ENCODE peak calls at places on chromosomes 5 and 9, in nine cellular contexts. One of them, this sample, is unnamed.

GRCh38 chr9:128412120-128412790 is 8.4 kb upstream of the CERCAM start:
- DNase-seq in IMR-90: peak; percentile 31
- DNase-seq in psoas muscle: peak; percentile 63
- DNase-seq in fibroblast of lung: peak; percentile 40
- DNase-seq in type B pancreatic cell: peak; percentile 90
- DNase-seq in breast epithelium: no peak
- DNase-seq in GM12864: no peak
- DNase-seq in cardiac fibroblast: peak; percentile 37
- DNase-seq in WTC11: peak; percentile 99
- DNase-seq in this sample: peak; percentile 64

GRCh38 chr5:120767171-120767820 is 303.2 kb downstream of the PRR16 start:
- DNase-seq in GM12864: no peak
- DNase-seq in fibroblast of lung: peak; percentile 93
- DNase-seq in breast epithelium: no peak
- DNase-seq in type B pancreatic cell: no peak
- DNase-seq in cardiac fibroblast: peak; percentile 85
- DNase-seq in WTC11: no peak
- DNase-seq in psoas muscle: no peak
- DNase-seq in IMR-90: peak; percentile 70
- DNase-seq in this sample: no peak

GRCh38 chr9:613771-614347 is 227.6 kb upstream of the DMRT1 start:
- DNase-seq in psoas muscle: peak; percentile 87
- DNase-seq in type B pancreatic cell: no peak
- DNase-seq in GM12864: peak; percentile 10
- DNase-seq in WTC11: peak; percentile 70
- DNase-seq in cardiac fibroblast: peak; percentile 94
- DNase-seq in IMR-90: peak; percentile 91
- DNase-seq in fibroblast of lung: peak; percentile 92
- DNase-seq in breast epithelium: peak; percentile 68
- DNase-seq in this sample: peak; percentile 68

GRCh38 chr9:10436771-10437170 is 176.0 kb downstream of the PTPRD start:
- DNase-seq in psoas muscle: no peak
- DNase-seq in type B pancreatic cell: no peak
- DNase-seq in breast epithelium: no peak
- DNase-seq in GM12864: no peak
- DNase-seq in IMR-90: no peak
- DNase-seq in cardiac fibroblast: no peak
- DNase-seq in fibroblast of lung: no peak
- DNase-seq in WTC11: no peak
- DNase-seq in this sample: no peak

GRCh38 chr9:37618817-37619216 is 26.4 kb upstream of the TOMM5 start:
- DNase-seq in psoas muscle: no peak
- DNase-seq in cardiac fibroblast: peak; percentile 48
- DNase-seq in GM12864: no peak
- DNase-seq in IMR-90: peak; percentile 86
- DNase-seq in WTC11: no peak
- DNase-seq in fibroblast of lung: no peak
- DNase-seq in type B pancreatic cell: no peak
- DNase-seq in breast epithelium: no peak
- DNase-seq in this sample: no peak

GRCh38 chr5:155556700-155557099 is 543.1 kb downstream of the KIF4B start:
- DNase-seq in breast epithelium: no peak
- DNase-seq in psoas muscle: no peak
- DNase-seq in WTC11: no peak
- DNase-seq in cardiac fibroblast: no peak
- DNase-seq in IMR-90: no peak
- DNase-seq in type B pancreatic cell: no peak
- DNase-seq in GM12864: no peak
- DNase-seq in fibroblast of lung: no peak
- DNase-seq in this sample: no peak

GRCh38 chr5:141597394-141597793 is 21.4 kb downstream of the DIAPH1 start:
- DNase-seq in type B pancreatic cell: no peak
- DNase-seq in psoas muscle: no peak
- DNase-seq in IMR-90: no peak
- DNase-seq in fibroblast of lung: no peak
- DNase-seq in WTC11: no peak
- DNase-seq in cardiac fibroblast: no peak
- DNase-seq in GM12864: no peak
- DNase-seq in breast epithelium: no peak
- DNase-seq in this sample: no peak

GRCh38 chr9:135718616-135719015 is 16.6 kb downstream of the KCNT1 start:
- DNase-seq in WTC11: no peak
- DNase-seq in breast epithelium: no peak
- DNase-seq in fibroblast of lung: no peak
- DNase-seq in type B pancreatic cell: no peak
- DNase-seq in GM12864: no peak
- DNase-seq in psoas muscle: no peak
- DNase-seq in cardiac fibroblast: peak; percentile 51
- DNase-seq in IMR-90: peak; percentile 7
- DNase-seq in this sample: no peak

GRCh38 chr5:17012289-17012688 is 76.2 kb upstream of the MYO10 start:
- DNase-seq in type B pancreatic cell: no peak
- DNase-seq in GM12864: no peak
- DNase-seq in cardiac fibroblast: peak; percentile 74
- DNase-seq in breast epithelium: no peak
- DNase-seq in IMR-90: peak; percentile 83
- DNase-seq in WTC11: no peak
- DNase-seq in fibroblast of lung: no peak
- DNase-seq in psoas muscle: no peak
- DNase-seq in this sample: no peak

GRCh38 chr5:179192185-179192890 is 132.2 kb downstream of the ZNF354C start:
- DNase-seq in WTC11: peak; percentile 10
- DNase-seq in cardiac fibroblast: no peak
- DNase-seq in psoas muscle: peak; percentile 28
- DNase-seq in IMR-90: no peak
- DNase-seq in fibroblast of lung: no peak
- DNase-seq in GM12864: no peak
- DNase-seq in breast epithelium: no peak
- DNase-seq in type B pancreatic cell: no peak
- DNase-seq in this sample: no peak

GRCh38 chr5:179194201-179194910 is 134.2 kb downstream of the ZNF354C start:
- DNase-seq in fibroblast of lung: no peak
- DNase-seq in psoas muscle: peak; percentile 38
- DNase-seq in WTC11: peak; percentile 9
- DNase-seq in IMR-90: no peak
- DNase-seq in breast epithelium: no peak
- DNase-seq in GM12864: no peak
- DNase-seq in type B pancreatic cell: no peak
- DNase-seq in cardiac fibroblast: no peak
- DNase-seq in this sample: no peak

GRCh38 chr5:179191506-179192184 is 131.5 kb downstream of the ZNF354C start:
- DNase-seq in type B pancreatic cell: no peak
- DNase-seq in breast epithelium: no peak
- DNase-seq in psoas muscle: peak; percentile 20
- DNase-seq in fibroblast of lung: no peak
- DNase-seq in IMR-90: no peak
- DNase-seq in cardiac fibroblast: no peak
- DNase-seq in GM12864: no peak
- DNase-seq in WTC11: peak; percentile 5
- DNase-seq in this sample: no peak

GRCh38 chr5:179193746-179194145 is 133.6 kb downstream of the ZNF354C start:
- DNase-seq in IMR-90: no peak
- DNase-seq in type B pancreatic cell: no peak
- DNase-seq in GM12864: no peak
- DNase-seq in psoas muscle: no peak
- DNase-seq in breast epithelium: no peak
- DNase-seq in fibroblast of lung: no peak
- DNase-seq in WTC11: peak; percentile 6
- DNase-seq in cardiac fibroblast: no peak
- DNase-seq in this sample: no peak

GRCh38 chr5:179192891-179193470 is 132.8 kb downstream of the ZNF354C start:
- DNase-seq in WTC11: peak; percentile 8
- DNase-seq in breast epithelium: no peak
- DNase-seq in cardiac fibroblast: no peak
- DNase-seq in IMR-90: no peak
- DNase-seq in GM12864: no peak
- DNase-seq in type B pancreatic cell: no peak
- DNase-seq in psoas muscle: no peak
- DNase-seq in fibroblast of lung: no peak
- DNase-seq in this sample: no peak
- TF ChIP-seq CTCF in WTC11: no peak
- TF ChIP-seq CTCF in breast epithelium: no peak
- TF ChIP-seq CTCF in cardiac fibroblast: no peak
- TF ChIP-seq CTCF in IMR-90: no peak
- TF ChIP-seq CTCF in GM12864: no peak
- TF ChIP-seq CTCF in type B pancreatic cell: no peak
- TF ChIP-seq CTCF in psoas muscle: no peak
- TF ChIP-seq CTCF in fibroblast of lung: no peak
- TF ChIP-seq CTCF in this sample: no peak

GRCh38 chr5:149902177-149902576 is 42.4 kb downstream of the PDE6A start:
- DNase-seq in breast epithelium: no peak
- DNase-seq in WTC11: no peak
- DNase-seq in type B pancreatic cell: no peak
- DNase-seq in GM12864: no peak
- DNase-seq in psoas muscle: no peak
- DNase-seq in fibroblast of lung: no peak
- DNase-seq in cardiac fibroblast: no peak
- DNase-seq in IMR-90: no peak
- DNase-seq in this sample: no peak

GRCh38 chr5:149907828-149908227 is 36.8 kb downstream of the PDE6A start:
- DNase-seq in cardiac fibroblast: no peak
- DNase-seq in type B pancreatic cell: no peak
- DNase-seq in breast epithelium: no peak
- DNase-seq in fibroblast of lung: no peak
- DNase-seq in WTC11: no peak
- DNase-seq in psoas muscle: no peak
- DNase-seq in IMR-90: no peak
- DNase-seq in GM12864: no peak
- DNase-seq in this sample: no peak

GRCh38 chr5:149904293-149904886 is 40.2 kb downstream of the PDE6A start:
- DNase-seq in breast epithelium: no peak
- DNase-seq in cardiac fibroblast: no peak
- DNase-seq in WTC11: no peak
- DNase-seq in GM12864: no peak
- DNase-seq in psoas muscle: no peak
- DNase-seq in fibroblast of lung: peak; percentile 18
- DNase-seq in IMR-90: no peak
- DNase-seq in type B pancreatic cell: no peak
- DNase-seq in this sample: no peak

GRCh38 chr5:149903441-149903840 is 41.2 kb downstream of the PDE6A start:
- DNase-seq in WTC11: no peak
- DNase-seq in IMR-90: no peak
- DNase-seq in cardiac fibroblast: no peak
- DNase-seq in GM12864: no peak
- DNase-seq in psoas muscle: no peak
- DNase-seq in fibroblast of lung: no peak
- DNase-seq in breast epithelium: no peak
- DNase-seq in type B pancreatic cell: no peak
- DNase-seq in this sample: no peak

GRCh38 chr5:149904977-149905376 is 39.6 kb downstream of the PDE6A start:
- DNase-seq in WTC11: no peak
- DNase-seq in cardiac fibroblast: no peak
- DNase-seq in type B pancreatic cell: no peak
- DNase-seq in GM12864: no peak
- DNase-seq in IMR-90: no peak
- DNase-seq in fibroblast of lung: no peak
- DNase-seq in psoas muscle: no peak
- DNase-seq in breast epithelium: no peak
- DNase-seq in this sample: no peak
- TF ChIP-seq CTCF in WTC11: no peak
- TF ChIP-seq CTCF in cardiac fibroblast: no peak
- TF ChIP-seq CTCF in type B pancreatic cell: no peak
- TF ChIP-seq CTCF in GM12864: no peak
- TF ChIP-seq CTCF in IMR-90: no peak
- TF ChIP-seq CTCF in fibroblast of lung: no peak
- TF ChIP-seq CTCF in psoas muscle: no peak
- TF ChIP-seq CTCF in breast epithelium: no peak
- TF ChIP-seq CTCF in this sample: no peak

GRCh38 chr5:33180900-33181299 is 259.9 kb upstream of the TARS1 start:
- DNase-seq in cardiac fibroblast: peak; percentile 82
- DNase-seq in type B pancreatic cell: no peak
- DNase-seq in psoas muscle: no peak
- DNase-seq in breast epithelium: no peak
- DNase-seq in IMR-90: peak; percentile 70
- DNase-seq in GM12864: no peak
- DNase-seq in fibroblast of lung: peak; percentile 75
- DNase-seq in WTC11: no peak
- DNase-seq in this sample: no peak
- TF ChIP-seq CTCF in cardiac fibroblast: peak; percentile 46
- TF ChIP-seq CTCF in type B pancreatic cell: peak; percentile 66
- TF ChIP-seq CTCF in psoas muscle: no peak
- TF ChIP-seq CTCF in breast epithelium: no peak
- TF ChIP-seq CTCF in IMR-90: peak; percentile 80
- TF ChIP-seq CTCF in GM12864: no peak
- TF ChIP-seq CTCF in fibroblast of lung: peak; percentile 54
- TF ChIP-seq CTCF in WTC11: no peak
- TF ChIP-seq CTCF in this sample: no peak

GRCh38 chr9:122356627-122357026 is 14.2 kb upstream of the PTGS1 start:
- DNase-seq in type B pancreatic cell: no peak
- DNase-seq in GM12864: no peak
- DNase-seq in WTC11: peak; percentile 55
- DNase-seq in breast epithelium: no peak
- DNase-seq in IMR-90: no peak
- DNase-seq in psoas muscle: no peak
- DNase-seq in fibroblast of lung: no peak
- DNase-seq in cardiac fibroblast: no peak
- DNase-seq in this sample: no peak
- TF ChIP-seq CTCF in type B pancreatic cell: peak; percentile 59
- TF ChIP-seq CTCF in GM12864: peak; percentile 47
- TF ChIP-seq CTCF in WTC11: peak; percentile 30
- TF ChIP-seq CTCF in breast epithelium: no peak
- TF ChIP-seq CTCF in IMR-90: peak; percentile 23
- TF ChIP-seq CTCF in psoas muscle: no peak
- TF ChIP-seq CTCF in fibroblast of lung: peak; percentile 7
- TF ChIP-seq CTCF in cardiac fibroblast: peak; percentile 55
- TF ChIP-seq CTCF in this sample: no peak

GRCh38 chr5:43753069-43753468 is 150.1 kb downstream of the NNT start:
- DNase-seq in fibroblast of lung: no peak
- DNase-seq in GM12864: no peak
- DNase-seq in breast epithelium: no peak
- DNase-seq in WTC11: no peak
- DNase-seq in IMR-90: no peak
- DNase-seq in psoas muscle: no peak
- DNase-seq in cardiac fibroblast: no peak
- DNase-seq in type B pancreatic cell: no peak
- DNase-seq in this sample: no peak
- TF ChIP-seq CTCF in fibroblast of lung: no peak
- TF ChIP-seq CTCF in GM12864: peak; percentile 44
- TF ChIP-seq CTCF in breast epithelium: no peak
- TF ChIP-seq CTCF in WTC11: no peak
- TF ChIP-seq CTCF in IMR-90: no peak
- TF ChIP-seq CTCF in psoas muscle: no peak
- TF ChIP-seq CTCF in cardiac fibroblast: peak; percentile 18
- TF ChIP-seq CTCF in type B pancreatic cell: no peak
- TF ChIP-seq CTCF in this sample: no peak

DNA sequence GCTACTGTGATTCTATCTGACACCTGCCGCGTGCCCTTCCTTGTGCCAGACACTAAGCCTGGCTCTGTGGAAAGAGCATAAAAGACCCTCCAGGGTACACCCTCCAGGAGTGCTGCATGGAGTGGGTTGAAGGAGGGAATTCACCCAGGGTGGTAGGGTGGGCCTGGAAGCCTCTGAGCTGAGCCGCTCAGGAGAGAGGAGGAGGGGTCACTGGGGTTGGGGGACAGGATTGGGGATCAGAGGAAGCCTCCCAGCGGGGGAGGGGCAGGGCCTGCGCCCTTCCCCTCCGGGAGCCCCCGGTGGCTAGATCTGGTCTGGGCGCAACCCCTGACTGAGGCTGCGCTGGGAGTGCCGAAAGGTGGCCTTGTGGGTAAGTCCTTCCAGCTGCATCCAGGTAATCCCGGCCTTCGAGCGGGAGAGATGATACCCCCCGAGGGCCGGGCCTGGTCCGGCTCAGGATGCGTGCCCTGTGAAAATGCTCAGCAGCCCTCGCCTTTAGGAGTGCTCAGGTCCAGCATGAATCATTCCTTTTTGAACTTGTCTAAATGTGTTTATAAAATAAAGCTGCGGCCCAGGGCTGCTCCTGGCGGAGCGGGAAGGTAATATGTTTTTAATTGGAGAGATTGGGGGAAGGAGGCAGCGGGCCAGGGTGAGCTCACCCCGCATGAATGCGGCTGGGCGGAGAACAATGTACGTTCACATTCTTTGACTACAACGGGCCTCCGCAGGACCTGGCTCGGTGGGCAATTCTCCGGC is 118.1 kb upstream of the SMIM23 start:
- DNase-seq in psoas muscle: peak; percentile 62
- DNase-seq in type B pancreatic cell: no peak
- DNase-seq in breast epithelium: peak; percentile 66
- DNase-seq in IMR-90: peak; percentile 72
- DNase-seq in WTC11: peak; percentile 61
- DNase-seq in fibroblast of lung: peak; percentile 65
- DNase-seq in cardiac fibroblast: peak; percentile 85
- DNase-seq in GM12864: no peak
- DNase-seq in this sample: no peak
- TF ChIP-seq CTCF in psoas muscle: no peak
- TF ChIP-seq CTCF in type B pancreatic cell: peak; percentile 15
- TF ChIP-seq CTCF in breast epithelium: peak; percentile 18
- TF ChIP-seq CTCF in IMR-90: peak; percentile 14
- TF ChIP-seq CTCF in WTC11: no peak
- TF ChIP-seq CTCF in fibroblast of lung: no peak
- TF ChIP-seq CTCF in cardiac fibroblast: no peak
- TF ChIP-seq CTCF in GM12864: no peak
- TF ChIP-seq CTCF in this sample: no peak

This sample was measured in GM20000.